ENCODE peak calls at places on chromosomes 3 and 15, in six cellular contexts. I, J, E, D, B and A are unnamed samples.

GRCh38 chr3:178777718-178778411 is 241.6 kb downstream of the KCNMB2 start:
- DNase-seq in B (no peak), E (no peak), J (no peak), I (no peak), D (no peak), A (no peak)

GRCh38 chr3:45683417-45684326 is 5.5 kb upstream of the SACM1L start:
- DNase-seq in D (no peak), I (peak), B (no peak), E (peak), J (no peak), A (no peak)

GRCh38 chr15:49471733-49472132 is 48.7 kb downstream of the FGF7 start:
- DNase-seq in B (no peak), I (no peak), E (no peak), J (peak), D (no peak), A (no peak)

GRCh38 chr15:28786521-28786920 is 61.9 kb downstream of the GOLGA6L7 start:
- DNase-seq in J (no peak), I (no peak), B (no peak), D (no peak), E (no peak), A (no peak)

GRCh38 chr3:98449606-98450193 is 13.3 kb upstream of the OR5K1 start:
- DNase-seq in J (no peak), D (no peak), B (no peak), E (no peak), I (no peak), A (no peak)

GRCh38 chr3:11080492-11080891 is 73.8 kb upstream of the HRH1 start:
- DNase-seq in B (no peak), E (no peak), J (no peak), D (no peak), I (no peak), A (no peak)

GRCh38 chr15:82135645-82136044 is 89.8 kb upstream of the MEX3B start:
- DNase-seq in D (no peak), I (no peak), J (no peak), B (no peak), E (no peak), A (no peak)

GRCh38 chr3:27644936-27645335 is 77.2 kb downstream of the EOMES start:
- DNase-seq in B (no peak), J (no peak), E (no peak), D (no peak), I (no peak), A (no peak)

GRCh38 chr3:114850913-114851312 is 296.2 kb downstream of the ZBTB20 start:
- DNase-seq in E (no peak), J (no peak), D (no peak), B (no peak), I (no peak), A (no peak)

GRCh38 chr3:148990211-148990610 is 1.1 kb upstream of the GYG1 start:
- DNase-seq in I (no peak), B (no peak), E (no peak), D (no peak), J (no peak), A (no peak)

GRCh38 chr15:40466426-40467259 is 4.1 kb upstream of the CHST14 start:
- DNase-seq in B (no peak), J (no peak), E (no peak), I (no peak), D (no peak), A (no peak)

GRCh38 chr3:115325539-115325938 is 178.5 kb upstream of the ZBTB20 start:
- DNase-seq in I (peak), D (no peak), B (no peak), J (no peak), E (peak), A (no peak)

GRCh38 chr3:88713233-88713691 is 394.2 kb upstream of the EPHA3 start:
- DNase-seq in J (no peak), D (no peak), E (no peak), B (no peak), I (no peak), A (no peak)

GRCh38 chr15:80892414-80892813 is 97.2 kb downstream of the MESD start:
- DNase-seq in B (no peak), I (no peak), D (no peak), E (no peak), J (no peak), A (no peak)

GRCh38 chr3:168049366-168049974 is 46.3 kb downstream of the GOLIM4 start:
- DNase-seq in J (no peak), E (no peak), I (no peak), D (no peak), B (no peak), A (no peak)

GRCh38 chr3:38521391-38521987 is 25.3 kb downstream of the EXOG start:
- DNase-seq in J (peak), E (peak), I (peak), B (no peak), D (no peak), A (no peak)

GRCh38 chr3:124814620-124815421 is 72.3 kb downstream of the ITGB5 start:
- DNase-seq in B (no peak), D (no peak), J (no peak), I (peak), E (no peak), A (no peak)

GRCh38 chr3:120820748-120821147 is 78.2 kb downstream of the GTF2E1 start:
- DNase-seq in B (no peak), J (no peak), I (peak), D (no peak), E (no peak), A (no peak)

GRCh38 chr15:66387176-66388056 is 704 bp downstream of the MAP2K1 start:
- DNase-seq in D (no peak), J (no peak), E (peak), B (no peak), I (peak), A (peak)

GRCh38 chr15:68982976-68983550 is 31.4 kb upstream of the NOX5 start:
- DNase-seq in I (no peak), J (no peak), D (no peak), E (no peak), B (no peak), A (no peak)

GRCh38 chr3:133125171-133125570 is 87.0 kb downstream of the TMEM108 start:
- DNase-seq in I (no peak), E (no peak), D (no peak), J (no peak), B (no peak), A (no peak)

GRCh38 chr3:30156586-30157498 is 449.6 kb upstream of the TGFBR2 start:
- DNase-seq in D (no peak), I (peak), J (no peak), E (no peak), B (no peak), A (no peak)

GRCh38 chr3:138308783-138309182 is 20.9 kb downstream of the NME9 start:
- DNase-seq in E (no peak), D (no peak), B (no peak), J (no peak), I (no peak), A (no peak)

GRCh38 chr3:51671090-51672082 is at the start of gene TEX264:
- DNase-seq in E (peak), B (no peak), J (peak), D (peak), I (peak), A (peak)
- TF ChIP-seq POLR2A in E (peak), B (no peak), J (peak), D (peak), I (peak), A (peak)

GRCh38 chr3:77529522-77529921 is 489.6 kb downstream of the ROBO2 start:
- DNase-seq in I (no peak), B (no peak), D (no peak), J (no peak), E (no peak), A (no peak)
- TF ChIP-seq POLR2AphosphoS5 in I (no peak), B (no peak), D (no peak), J (no peak), E (no peak), A (no peak)

GRCh38 chr3:143339451-143339850 is 219.9 kb downstream of the CHST2 start:
- DNase-seq in B (no peak), J (no peak), I (no peak), D (no peak), E (no peak), A (no peak)
- TF ChIP-seq TAF1 in B (no peak), J (no peak), I (no peak), D (no peak), E (no peak), A (no peak)

GRCh38 chr3:130894873-130895330 is 1.0 kb downstream of the ATP2C1 start:
- DNase-seq in I (no peak), B (no peak), D (no peak), J (no peak), E (no peak), A (no peak)

GRCh38 chr3:130892759-130893239 is 1.1 kb upstream of the ATP2C1 start:
- DNase-seq in E (peak), B (no peak), J (peak), I (peak), D (peak), A (peak)

GRCh38 chr3:130895690-130896089 is 1.8 kb downstream of the ATP2C1 start:
- DNase-seq in E (no peak), D (no peak), I (no peak), B (no peak), J (no peak), A (no peak)

GRCh38 chr3:130894130-130894872 is 417 bp downstream of the ATP2C1 start:
- DNase-seq in D (peak), B (no peak), I (peak), J (no peak), E (peak), A (peak)

DNA sequence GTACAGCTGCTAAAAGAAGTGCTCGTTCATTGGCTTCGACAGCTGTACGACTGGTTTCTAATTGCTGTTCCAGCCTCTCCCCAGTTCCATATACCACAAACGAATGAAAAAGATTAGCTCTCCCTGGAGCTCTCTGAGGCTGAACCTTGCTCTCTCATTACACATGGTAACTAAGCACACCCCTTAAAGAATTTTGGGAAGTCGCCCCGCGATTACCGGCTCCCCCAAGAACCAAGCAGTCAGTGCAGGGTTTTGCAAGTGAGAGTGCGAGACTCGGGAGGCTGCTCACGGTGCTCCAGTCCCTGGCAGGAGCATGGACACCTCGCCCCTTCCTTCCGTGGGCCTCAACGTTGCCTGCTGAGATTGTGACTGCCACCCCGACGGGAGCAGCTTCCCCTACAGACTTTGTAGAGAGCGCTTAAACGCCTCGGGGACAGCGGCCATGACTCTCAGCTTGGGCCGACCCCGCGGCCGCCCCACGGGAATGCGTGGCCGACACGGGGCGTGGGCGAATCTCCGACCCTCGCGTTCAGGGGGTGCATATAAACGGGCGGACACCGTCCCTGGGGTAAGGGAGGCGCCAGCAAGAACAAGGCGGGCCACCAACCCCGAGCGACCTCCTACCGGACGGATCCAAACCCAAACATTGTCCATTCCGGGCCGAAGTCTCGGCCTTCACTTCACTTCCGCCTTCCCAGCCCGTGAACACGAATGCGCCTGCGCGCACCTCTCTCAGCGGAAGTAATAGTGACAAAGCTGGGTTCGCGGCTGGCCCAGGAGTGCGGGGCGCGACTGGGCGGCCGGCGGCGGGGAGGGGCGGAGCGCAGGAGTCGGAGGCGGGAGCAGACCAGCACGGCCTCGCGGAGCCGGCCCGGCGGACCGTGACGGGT is at the start of gene ATP2C1:
- DNase-seq in E (peak), J (peak), I (peak), B (peak), D (peak), A (peak)
- TF ChIP-seq POLR2A in E (peak), J (peak), I (peak), B (no peak), D (peak), A (peak)

GRCh38 chr15:96360581-96361308 is 30.2 kb downstream of the NR2F2 start:
- DNase-seq in E (no peak), J (no peak), I (no peak), D (no peak), B (no peak), A (no peak)
- TF ChIP-seq POLR2AphosphoS5 in E (no peak), J (no peak), I (no peak), D (no peak), B (no peak), A (no peak)

DNA sequence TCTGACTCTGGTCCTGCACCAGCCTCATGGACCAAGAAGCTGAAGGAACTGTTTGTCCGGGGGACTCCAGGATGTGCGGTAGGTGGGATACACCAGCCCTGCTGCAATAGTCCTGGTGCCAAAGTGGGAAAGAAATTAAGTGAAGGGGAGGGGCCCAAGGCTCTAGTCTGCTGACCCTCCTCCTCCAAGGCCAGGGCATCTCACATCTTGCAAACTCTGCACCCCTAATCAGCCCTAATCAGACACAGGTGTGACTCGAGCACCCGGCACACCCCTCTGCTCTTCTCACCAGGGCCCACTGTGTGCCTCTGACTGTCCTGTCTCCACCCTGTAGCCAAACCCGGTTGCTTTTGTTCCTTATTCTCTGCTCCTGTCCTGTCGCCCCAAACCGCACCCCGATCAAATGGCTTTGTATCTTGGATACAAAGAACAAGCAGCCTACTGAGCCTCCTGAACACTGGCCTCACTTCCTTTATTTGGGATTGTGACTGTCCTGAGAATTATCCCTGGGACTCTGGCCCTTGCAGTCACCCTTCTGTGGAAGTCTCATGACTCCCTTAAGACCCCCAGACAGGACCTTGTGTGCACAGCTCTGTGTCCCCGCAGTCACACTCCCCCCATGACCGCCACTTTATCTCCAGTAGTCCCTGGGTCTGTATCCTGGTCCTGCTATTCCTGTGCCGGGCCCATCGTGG is 26.7 kb upstream of the SLC41A3 start:
- DNase-seq in I (no peak), J (no peak), D (no peak), B (no peak), E (no peak), A (peak)
- TF ChIP-seq TAF1 in I (no peak), J (no peak), D (no peak), B (no peak), E (no peak), A (no peak)

DNA sequence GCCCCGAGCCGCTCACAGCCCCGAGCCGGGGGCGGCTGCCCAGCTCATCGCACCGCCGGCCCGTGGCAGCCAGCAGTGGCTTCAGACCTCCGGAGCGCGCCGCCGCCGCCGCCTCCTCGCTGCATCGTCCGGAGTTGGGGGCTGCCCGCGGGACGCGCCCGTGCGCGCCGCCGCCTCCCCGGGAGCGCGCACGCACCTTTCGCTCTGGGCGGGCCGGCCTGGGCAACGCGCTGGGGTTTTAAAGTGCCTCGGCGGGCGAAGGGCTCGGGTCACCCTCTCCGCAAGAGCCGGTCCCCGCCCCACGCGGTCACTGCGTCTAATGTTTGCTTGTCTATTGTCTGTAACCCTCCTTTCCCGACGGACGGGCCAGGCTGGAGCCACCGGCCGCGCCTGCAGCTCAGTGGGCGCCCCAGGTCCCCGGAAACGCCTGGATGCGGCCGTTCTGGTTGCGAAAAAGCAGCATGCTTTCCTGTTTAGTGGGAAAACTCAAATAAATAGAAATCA is at the start of gene RYK:
- DNase-seq in I (peak), J (no peak), D (peak), B (peak), E (peak), A (peak)
- TF ChIP-seq POLR2A in I (peak), J (peak), D (peak), B (no peak), E (peak), A (peak)